ENCODE peak calls at places on chromosomes 6 and 20, in six cellular contexts. L, Z, G, O, F and U are unnamed samples.

GRCh38 chr20:52798124-52798523 is 174.0 kb upstream of the TSHZ2 start:
- DNase-seq in G (no peak), Z (peak; percentile 4), L (no peak), O (no peak), F (no peak), U (no peak)

GRCh38 chr20:50845566-50846211 is 50.8 kb downstream of the BCAS4 start:
- DNase-seq in O (no peak), G (no peak), L (no peak), F (no peak), Z (no peak), U (no peak)

GRCh38 chr20:55153321-55153720 is 677.9 kb downstream of the DOK5 start:
- DNase-seq in L (no peak), F (no peak), G (no peak), Z (no peak), O (no peak), U (no peak)

GRCh38 chr20:1388706-1389483 is 4.0 kb downstream of the FKBP1A start:
- DNase-seq in O (no peak), Z (peak; percentile 40), F (no peak), G (no peak), L (no peak), U (peak; percentile 42)

GRCh38 chr6:95286874-95287273 is 290.5 kb upstream of the MANEA start:
- DNase-seq in G (no peak), O (no peak), Z (no peak), L (no peak), F (no peak), U (no peak)

GRCh38 chr6:25793970-25794369 is 37.9 kb downstream of the SLC17A1 start:
- DNase-seq in G (no peak), L (no peak), O (no peak), F (no peak), Z (no peak), U (no peak)

GRCh38 chr6:116190550-116190949 is 63.3 kb downstream of the TSPYL4 start:
- DNase-seq in G (no peak), Z (peak; percentile 55), L (peak; percentile 84), O (no peak), F (peak; percentile 88), U (no peak)

GRCh38 chr20:62282877-62283503 is 19.8 kb upstream of the ADRM1 start:
- DNase-seq in G (no peak), O (no peak), F (no peak), L (peak; percentile 24), Z (no peak), U (no peak)

GRCh38 chr6:105482227-105482839 is 79.5 kb upstream of the PREP start:
- DNase-seq in G (no peak), F (peak; percentile 38), O (no peak), L (peak; percentile 76), Z (no peak), U (no peak)

GRCh38 chr6:11209941-11210340 is 22.5 kb downstream of the NEDD9 start:
- DNase-seq in F (peak; percentile 76), Z (peak; percentile 58), G (no peak), O (no peak), L (no peak), U (no peak)

GRCh38 chr20:7193681-7194080 is 426.2 kb downstream of the BMP2 start:
- DNase-seq in O (no peak), F (no peak), G (no peak), Z (no peak), L (no peak), U (no peak)

GRCh38 chr6:101614774-101615173 is 221.3 kb downstream of the GRIK2 start:
- DNase-seq in O (peak; percentile 85), F (peak; percentile 87), L (peak; percentile 15), G (peak; percentile 54), Z (peak; percentile 40), U (no peak)

GRCh38 chr20:2301164-2301622 is 5.4 kb downstream of the TGM3 start:
- DNase-seq in F (no peak), L (no peak), O (no peak), G (no peak), Z (peak; percentile 76), U (peak; percentile 86)

GRCh38 chr20:54197621-54198604 is 10.0 kb upstream of the PFDN4 start:
- DNase-seq in Z (peak; percentile 85), L (peak; percentile 74), G (peak; percentile 43), O (no peak), F (peak; percentile 49), U (no peak)

GRCh38 chr6:69069881-69070280 is 434.8 kb downstream of the ADGRB3 start:
- DNase-seq in L (no peak), G (no peak), O (no peak), F (no peak), Z (no peak), U (no peak)

GRCh38 chr6:139173172-139173571 is 38.3 kb downstream of the HECA start:
- DNase-seq in O (no peak), G (no peak), Z (no peak), L (no peak), F (peak; percentile 5), U (no peak)

GRCh38 chr6:56683882-56684281 is 41.2 kb upstream of the DST start:
- DNase-seq in L (peak; percentile 93), Z (peak; percentile 97), O (no peak), G (no peak), F (peak; percentile 93), U (no peak)

GRCh38 chr6:161835426-161836029 is 561.7 kb upstream of the AGPAT4 start:
- DNase-seq in L (peak; percentile 44), F (no peak), Z (peak; percentile 30), O (no peak), G (no peak), U (no peak)

GRCh38 chr6:151160869-151161268 is 78.9 kb upstream of the AKAP12 start:
- DNase-seq in Z (no peak), G (no peak), O (no peak), F (no peak), L (peak; percentile 2), U (peak; percentile 26)

GRCh38 chr6:33030245-33030644 is 20.9 kb upstream of the HLA-DOA start:
- DNase-seq in F (no peak), L (no peak), Z (no peak), G (no peak), O (no peak), U (peak; percentile 65)

GRCh38 chr6:33834401-33835392 is 30.9 kb upstream of the MLN start:
- DNase-seq in O (no peak), F (no peak), G (no peak), Z (no peak), L (no peak), U (no peak)

GRCh38 chr6:1028744-1029143 is 283.2 kb upstream of the FOXQ1 start:
- DNase-seq in F (no peak), O (no peak), Z (no peak), G (no peak), L (no peak), U (no peak)

GRCh38 chr6:33822575-33823395 is 19.0 kb upstream of the MLN start:
- DNase-seq in G (peak; percentile 82), L (no peak), F (no peak), O (peak; percentile 66), Z (peak; percentile 58), U (peak; percentile 64)

GRCh38 chr20:57076202-57076651 is 190.2 kb downstream of the BMP7 start:
- DNase-seq in O (no peak), L (no peak), G (no peak), F (no peak), Z (peak; percentile 88), U (no peak)

GRCh38 chr20:4607287-4607713 is 114.4 kb upstream of the PRND start:
- DNase-seq in L (peak; percentile 81), G (peak; percentile 84), F (peak; percentile 70), Z (peak; percentile 76), O (peak; percentile 51), U (peak; percentile 86)

GRCh38 chr6:79330723-79331122 is 96.2 kb upstream of the HMGN3 start:
- DNase-seq in L (no peak), O (no peak), G (no peak), F (no peak), Z (peak; percentile 11), U (no peak)

GRCh38 chr6:119129148-119129967 is 50.9 kb upstream of the FAM184A start:
- DNase-seq in G (peak; percentile 68), Z (peak; percentile 69), O (peak; percentile 72), L (peak; percentile 88), F (peak; percentile 76), U (peak; percentile 89)

DNA sequence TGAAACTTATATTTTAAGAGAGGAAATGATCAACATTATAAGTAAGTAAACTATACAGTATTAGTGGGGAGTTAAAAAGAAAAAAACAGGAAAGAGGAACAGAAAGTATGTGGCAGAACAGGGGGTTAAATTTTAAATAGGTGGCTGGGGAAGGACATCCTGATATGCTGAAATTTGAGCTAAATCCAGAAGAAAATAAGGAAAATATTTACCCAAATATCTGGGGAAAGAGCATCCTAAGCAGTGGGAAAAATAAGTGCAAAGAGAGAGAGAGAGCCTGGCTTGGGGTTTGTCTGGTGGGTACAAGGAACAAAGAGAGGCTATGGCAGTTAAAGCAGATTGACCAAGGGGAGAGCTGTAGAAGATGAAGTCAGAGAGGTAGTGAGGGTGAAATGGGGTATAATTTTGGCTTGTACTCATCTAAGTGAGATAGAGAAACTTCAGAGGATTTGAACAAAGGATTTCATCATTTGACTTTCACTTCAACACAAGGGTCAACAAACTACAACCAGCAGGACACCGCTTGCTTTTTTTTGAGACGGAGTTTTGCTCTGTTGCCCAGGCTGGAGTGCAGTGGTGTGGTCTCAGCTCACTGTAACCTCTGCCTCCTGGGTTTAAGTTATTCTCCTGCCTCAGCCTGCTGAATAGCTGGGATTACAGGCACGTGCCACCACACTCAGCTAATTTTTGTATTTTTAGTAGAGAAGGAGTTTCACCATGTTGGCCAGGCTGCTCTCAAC is 328.4 kb upstream of the CNR1 start:
- DNase-seq in L (no peak), Z (no peak), F (no peak), G (no peak), O (no peak), U (no peak)
- H2AFZ ChIP-seq in L (no peak overlapping the region), Z (no peak overlapping the region), F (no peak overlapping the region), G (no peak overlapping the region), O (no peak overlapping the region), U (no peak overlapping the region)

DNA sequence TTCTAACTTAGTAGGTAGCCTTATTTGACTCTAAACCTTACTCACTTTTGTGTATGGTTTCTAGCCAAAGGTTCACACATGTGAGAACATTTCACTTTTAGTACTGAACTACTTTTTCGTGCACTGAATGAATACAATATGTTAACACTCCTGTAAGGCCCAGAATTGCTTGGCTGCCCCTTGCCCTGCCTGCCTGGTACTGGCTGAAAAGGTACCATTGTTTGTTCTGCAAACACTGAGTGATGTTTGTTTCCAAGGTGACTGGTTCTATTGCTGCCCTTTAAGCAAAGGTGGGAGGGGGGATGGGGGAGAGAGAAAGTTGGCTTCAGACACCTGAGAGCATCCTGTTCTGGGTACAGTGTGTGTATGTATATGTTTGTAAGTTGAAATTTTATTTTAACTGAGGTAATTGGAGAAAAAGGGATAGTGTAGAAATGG is 31.2 kb downstream of the RREB1 start:
- DNase-seq in L (no peak), G (peak; percentile 43), Z (no peak), O (peak; percentile 37), F (no peak), U (no peak)
- H3K9ac ChIP-seq in L (no peak overlapping the region), G (no peak overlapping the region), Z (peak overlapping the region; percentile 79), O (no peak overlapping the region), F (no peak overlapping the region), U (no peak overlapping the region)

GRCh38 chr20:31602430-31602778 is 2.7 kb upstream of the ID1 start:
- DNase-seq in G (no peak), Z (no peak), F (no peak), L (peak; percentile 49), O (no peak), U (no peak)
- H2AFZ ChIP-seq in G (no peak overlapping the region), Z (peak overlapping the region; percentile 15), F (no peak overlapping the region), L (no peak overlapping the region), O (no peak overlapping the region), U (no peak overlapping the region)

DNA sequence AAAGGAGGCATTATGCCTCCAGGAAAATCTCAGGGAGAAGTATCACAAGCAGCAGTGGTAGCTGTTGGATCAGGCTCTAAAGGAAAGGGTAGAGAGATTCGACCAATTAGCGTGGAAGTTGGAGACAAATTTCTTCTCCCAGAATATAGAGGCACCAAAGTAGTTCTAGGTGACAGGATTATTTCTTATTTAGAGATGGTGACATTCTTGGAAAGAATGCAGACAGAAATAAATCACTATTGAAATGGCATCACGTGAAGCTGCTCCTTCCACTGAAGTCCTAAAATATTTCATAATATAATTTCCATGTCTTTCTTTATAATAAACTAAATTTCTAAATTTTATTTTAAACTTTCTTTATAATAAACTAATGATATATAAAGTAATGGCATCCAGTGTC is 117.5 kb downstream of the TCP11 start:
- DNase-seq in L (no peak), G (no peak), F (no peak), Z (no peak), O (no peak), U (no peak)
- H3K9ac ChIP-seq in L (no peak overlapping the region), G (no peak overlapping the region), F (no peak overlapping the region), Z (no peak overlapping the region), O (no peak overlapping the region), U (no peak overlapping the region)